ENCODE peak calls at places on chromosomes 3 and 15, in seven cellular contexts. A is colonic mucosa, T is astrocyte, G is psoas muscle, E is mammary epithelial cell, R is ovary, U is upper lobe of right lung. X is an unnamed sample.

GRCh38 chr3:52399593-52399992 is 45.3 kb downstream of the SEMA3G start:
- DNase-seq in A (no peak), T (no peak), G (peak; percentile 4), E (no peak), R (no peak), U (peak; percentile 49), X (no peak)

GRCh38 chr15:90592144-90592887 is 62.6 kb downstream of the CRTC3 start:
- DNase-seq in A (no peak), T (peak; percentile 80), G (no peak), E (peak; percentile 9), R (no peak), U (no peak), X (peak; percentile 44)

GRCh38 chr15:90686435-90687218 is 30.5 kb upstream of the BLM start:
- DNase-seq in A (no peak), T (no peak), G (no peak), E (no peak), R (no peak), U (no peak), X (no peak)

GRCh38 chr15:80199366-80199765 is 46.6 kb downstream of the FAH start:
- DNase-seq in A (no peak), T (no peak), G (no peak), E (no peak), R (no peak), U (no peak), X (no peak)

GRCh38 chr3:111976254-111976653 is 2.6 kb upstream of the ABHD10 start:
- DNase-seq in A (no peak), T (no peak), G (no peak), E (no peak), R (no peak), U (no peak), X (no peak)

GRCh38 chr15:26461847-26462608 is 310.8 kb downstream of the GABRB3 start:
- DNase-seq in A (no peak), T (no peak), G (no peak), E (no peak), R (no peak), U (no peak), X (no peak)

GRCh38 chr3:123584284-123584987 is 417 bp downstream of the HACD2 start:
- DNase-seq in A (peak; percentile 56), T (no peak), G (peak; percentile 60), E (peak; percentile 32), R (no peak), U (no peak), X (no peak)

GRCh38 chr3:20039765-20040475 is at the start of gene KAT2B:
- DNase-seq in A (peak; percentile 85), T (peak; percentile 35), G (peak; percentile 81), E (peak; percentile 64), R (peak; percentile 87), U (peak; percentile 93), X (peak; percentile 59)

GRCh38 chr3:150447631-150448465 is 39.8 kb downstream of the TSC22D2 start:
- DNase-seq in A (no peak), T (peak; percentile 66), G (no peak), E (peak; percentile 20), R (no peak), U (no peak), X (peak; percentile 56)

GRCh38 chr3:187808466-187809291 is 63.4 kb upstream of the BCL6 start:
- DNase-seq in A (peak; percentile 63), T (no peak), G (no peak), E (peak; percentile 79), R (no peak), U (no peak), X (peak; percentile 82)

GRCh38 chr15:44588541-44588940 is 51.6 kb downstream of the EIF3J start:
- DNase-seq in A (no peak), T (no peak), G (no peak), E (no peak), R (no peak), U (no peak), X (no peak)

GRCh38 chr3:151156618-151157216 is 46.3 kb downstream of the GPR171 start:
- DNase-seq in A (peak; percentile 38), T (peak; percentile 38), G (no peak), E (peak; percentile 47), R (no peak), U (no peak), X (peak; percentile 54)

GRCh38 chr15:68277131-68277604 is 377 bp upstream of the FEM1B start:
- DNase-seq in A (peak; percentile 48), T (peak; percentile 52), G (no peak), E (no peak), R (no peak), U (no peak), X (no peak)

GRCh38 chr3:152620395-152620794 is 214.5 kb upstream of the P2RY1 start:
- DNase-seq in A (no peak), T (no peak), G (no peak), E (no peak), R (no peak), U (no peak), X (no peak)

GRCh38 chr3:146530609-146531008 is 13.8 kb downstream of the PLSCR1 start:
- DNase-seq in A (no peak), T (no peak), G (no peak), E (no peak), R (no peak), U (no peak), X (no peak)

GRCh38 chr3:54294214-54294613 is 171.9 kb downstream of the CACNA2D3 start:
- DNase-seq in A (no peak), T (no peak), G (no peak), E (no peak), R (no peak), U (no peak), X (no peak)

GRCh38 chr3:153295906-153296305 is 133.9 kb downstream of the RAP2B start:
- DNase-seq in A (no peak), T (peak; percentile 28), G (no peak), E (no peak), R (no peak), U (no peak), X (no peak)

GRCh38 chr3:176469694-176470205 is 727.5 kb downstream of the TBL1XR1 start:
- DNase-seq in A (no peak), T (peak; percentile 57), G (no peak), E (no peak), R (no peak), U (no peak), X (no peak)

GRCh38 chr3:187025254-187025655 is 94.9 kb downstream of the ST6GAL1 start:
- DNase-seq in A (no peak), T (no peak), G (no peak), E (no peak), R (no peak), U (no peak), X (no peak)

GRCh38 chr15:98754283-98755022 is 106.1 kb downstream of the IGF1R start:
- DNase-seq in A (no peak), T (peak; percentile 61), G (no peak), E (peak; percentile 70), R (no peak), U (no peak), X (peak; percentile 45)

GRCh38 chr15:65819563-65819960 is 27.5 kb upstream of the DENND4A start:
- DNase-seq in A (no peak), T (no peak), G (no peak), E (no peak), R (no peak), U (no peak), X (no peak)

GRCh38 chr3:13647314-13648059 is 98.6 kb downstream of the FBLN2 start:
- DNase-seq in A (no peak), T (peak; percentile 39), G (no peak), E (peak; percentile 55), R (no peak), U (no peak), X (peak; percentile 39)

GRCh38 chr15:86382341-86382740 is 302.7 kb downstream of the AGBL1 start:
- DNase-seq in A (no peak), T (no peak), G (no peak), E (no peak), R (no peak), U (no peak), X (no peak)

GRCh38 chr15:48866141-48866563 is 11.8 kb upstream of the EID1 start:
- DNase-seq in A (no peak), T (peak; percentile 59), G (no peak), E (no peak), R (no peak), U (no peak), X (no peak)

GRCh38 chr3:51581529-51581928 is 43.0 kb downstream of the RAD54L2 start:
- DNase-seq in A (no peak), T (no peak), G (no peak), E (peak; percentile 2), R (no peak), U (no peak), X (no peak)

GRCh38 chr3:170752571-170753155 is 117.3 kb downstream of the RPL22L1 start:
- DNase-seq in A (no peak), T (no peak), G (no peak), E (peak; percentile 40), R (no peak), U (no peak), X (no peak)

GRCh38 chr3:156519758-156520162 is 35.2 kb downstream of the SSR3 start:
- DNase-seq in A (no peak), T (no peak), G (no peak), E (peak; percentile 16), R (no peak), U (no peak), X (no peak)

DNA sequence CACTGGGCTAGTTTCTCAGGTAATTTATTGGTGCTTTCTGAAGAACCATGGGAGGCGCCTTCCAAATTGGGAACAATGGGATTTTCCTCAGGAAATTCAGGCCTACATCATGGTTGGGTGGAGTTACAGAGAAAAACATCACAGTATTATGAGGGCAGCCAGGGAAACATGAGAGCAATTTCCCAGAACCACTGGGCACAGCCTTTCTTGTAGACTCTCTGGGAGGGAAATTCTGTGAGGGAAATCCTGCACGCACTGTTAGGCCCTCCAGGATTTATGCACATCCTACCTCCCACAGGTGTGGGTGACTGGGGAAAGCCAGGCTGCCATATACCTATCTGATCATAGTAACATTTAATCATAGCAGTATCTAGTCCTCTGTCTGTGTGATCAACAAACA is 13.2 kb downstream of the POPDC2 start:
- DNase-seq in A (no peak), T (no peak), G (no peak), E (no peak), R (no peak), U (no peak), X (no peak)
- H3K27ac ChIP-seq in A (peak overlapping the region; percentile 6), T (no peak overlapping the region), G (peak overlapping the region; percentile 97), E (no peak overlapping the region), R (no peak overlapping the region), U (peak overlapping the region; percentile 84), X (no peak overlapping the region)

GRCh38 chr3:122578110-122578740 is 775 bp downstream of the PARP15 start:
- DNase-seq in A (no peak), T (no peak), G (no peak), E (no peak), R (no peak), U (no peak), X (no peak)
- TF ChIP-seq CTCF in A (no peak), T (no peak), G (no peak), E (no peak), R (no peak), U (no peak), X (no peak)

GRCh38 chr15:96369825-96370621 is 39.5 kb downstream of the NR2F2 start:
- DNase-seq in A (no peak), T (no peak), G (no peak), E (no peak), R (no peak), U (no peak), X (no peak)
- H3K27me3 ChIP-seq in A (peaks cover 35% of the 10 kb centered on the region), T (peaks cover 33% of the 10 kb centered on the region), G (no peaks in the 10 kb centered on the region), E (peaks cover 37% of the 10 kb centered on the region), R (no peaks in the 10 kb centered on the region), U (peaks cover 42% of the 10 kb centered on the region), X (peaks cover 79% of the 10 kb centered on the region)

DNA sequence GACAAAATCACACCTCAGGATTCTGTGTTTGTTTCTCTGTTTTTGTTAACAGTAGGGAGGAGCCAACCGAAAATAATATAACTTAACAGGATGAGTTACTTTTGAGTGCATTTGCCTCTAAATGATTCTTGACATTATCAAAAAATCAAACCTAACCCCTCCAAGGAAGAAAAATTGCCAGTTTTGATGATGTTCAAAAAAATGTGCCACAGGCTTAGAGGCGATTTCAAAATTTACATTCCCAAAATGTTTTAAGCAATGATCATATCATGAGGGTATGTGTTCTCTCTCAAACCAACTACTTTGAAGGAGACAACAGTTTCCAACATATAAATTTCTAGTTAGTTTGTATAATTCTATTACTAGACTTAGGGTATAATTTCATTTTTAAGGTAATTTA is 6.7 kb downstream of the VGLL3 start:
- DNase-seq in A (no peak), T (peak; percentile 46), G (no peak), E (no peak), R (no peak), U (no peak), X (no peak)
- H3K27ac ChIP-seq in A (no peak overlapping the region), T (peak overlapping the region; percentile 42), G (peak overlapping the region; percentile 20), E (no peak overlapping the region), R (no peak overlapping the region), U (peak overlapping the region; percentile 55), X (no peak overlapping the region)

X was measured in foreskin keratinocyte.